ENCODE peak calls at places on chromosomes 11 and 22, in ten cellular contexts. X, B, Q, C, G, S, U, E, Z and T are unnamed samples.
A peak's percentile ranks its signal among the peaks of the same experiment; 100 is the strongest.

GRCh38 chr11:69949327-69949726 is 128.8 kb upstream of the ANO1 start:
- DNase-seq in Z (peak; percentile 91), E (no peak), X (peak; percentile 89), S (no peak), C (no peak), B (no peak), G (peak; percentile 27), U (no peak), Q (no peak), T (peak; percentile 38)

GRCh38 chr11:29913352-29913751 is 103.5 kb downstream of the KCNA4 start:
- DNase-seq in Q (no peak), E (no peak), S (no peak), B (no peak), X (no peak), U (no peak), G (no peak), Z (no peak), C (no peak), T (no peak)

GRCh38 chr11:44559207-44559943 is 6.1 kb upstream of the CD82 start:
- DNase-seq in G (peak; percentile 82), C (no peak), S (no peak), X (no peak), Q (no peak), Z (no peak), E (no peak), U (no peak), B (no peak), T (no peak)

GRCh38 chr11:10322830-10323792 is 18.2 kb downstream of the ADM start:
- DNase-seq in S (no peak), C (peak; percentile 46), E (no peak), B (no peak), U (no peak), G (no peak), Z (peak; percentile 83), X (peak; percentile 86), Q (no peak), T (no peak)

GRCh38 chr11:36719708-36720107 is 121.7 kb upstream of the RAG2 start:
- DNase-seq in E (no peak), Q (no peak), U (no peak), G (no peak), S (no peak), X (no peak), B (no peak), Z (no peak), C (no peak), T (no peak)

GRCh38 chr22:37735054-37735453 is 38.2 kb downstream of the TRIOBP start:
- DNase-seq in E (peak; percentile 74), X (no peak), Q (peak; percentile 67), B (no peak), C (peak; percentile 57), U (no peak), Z (no peak), S (no peak), G (no peak), T (peak; percentile 80)

GRCh38 chr11:27757953-27758352 is 57.7 kb upstream of the BDNF start:
- DNase-seq in G (no peak), Z (peak; percentile 45), U (no peak), C (no peak), S (no peak), E (no peak), Q (no peak), B (no peak), X (peak; percentile 62), T (no peak)

GRCh38 chr11:85685131-85685819 is 720 bp downstream of the CCDC89 start:
- DNase-seq in E (peak; percentile 38), G (peak; percentile 54), Z (no peak), B (no peak), S (no peak), C (peak; percentile 71), X (no peak), U (no peak), Q (peak; percentile 48), T (peak; percentile 65)

GRCh38 chr11:116715383-116715782 is 57.4 kb downstream of the BUD13 start:
- DNase-seq in G (no peak), C (no peak), X (no peak), E (no peak), Q (no peak), B (no peak), Z (no peak), S (no peak), U (no peak), T (no peak)

GRCh38 chr22:25818541-25818940 is 76.6 kb downstream of the MYO18B start:
- DNase-seq in Q (no peak), G (no peak), X (no peak), U (no peak), B (no peak), E (no peak), Z (no peak), C (no peak), S (no peak), T (no peak)

GRCh38 chr11:68331338-68331947 is 19.1 kb downstream of the LRP5 start:
- DNase-seq in C (peak; percentile 36), S (peak; percentile 67), B (no peak), G (no peak), X (no peak), Z (no peak), U (no peak), Q (no peak), E (no peak), T (no peak)

DNA sequence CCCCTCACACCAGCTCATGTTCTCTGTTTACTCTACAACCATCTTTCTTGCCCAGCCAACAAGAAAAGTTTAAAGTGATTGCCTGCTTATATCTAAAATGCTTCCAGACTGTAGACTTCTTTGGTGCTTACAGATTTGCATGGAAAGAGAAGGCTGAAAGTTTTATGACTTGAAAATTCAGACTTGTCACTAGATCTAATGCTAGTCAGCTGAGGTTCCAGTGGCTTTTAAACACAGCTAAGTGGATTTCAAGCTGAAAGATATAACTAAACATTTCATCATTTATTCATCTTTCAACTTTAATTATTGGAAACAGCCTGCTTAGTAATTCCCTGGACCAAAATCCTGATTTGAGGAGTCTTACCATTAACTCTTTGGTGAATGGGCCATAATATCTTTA is 178.4 kb downstream of the NAV2 start:
- DNase-seq in C (no peak), U (no peak), S (no peak), G (no peak), X (no peak), E (no peak), Z (no peak), B (no peak), Q (no peak), T (no peak)
- H3K36me3 ChIP-seq in C (no peaks in the 10 kb centered on the region), U (no peaks in the 10 kb centered on the region), S (no peaks in the 10 kb centered on the region), G (no peaks in the 10 kb centered on the region), X (peaks cover 9% of the 10 kb centered on the region), E (no peaks in the 10 kb centered on the region), Z (no peaks in the 10 kb centered on the region), B (no peaks in the 10 kb centered on the region), Q (peaks cover 12% of the 10 kb centered on the region), T (no peaks in the 10 kb centered on the region)

GRCh38 chr22:49671331-49672012 is 156.2 kb downstream of the BRD1 start:
- DNase-seq in Q (peak; percentile 13), C (no peak), E (no peak), G (no peak), Z (no peak), B (no peak), S (no peak), U (no peak), X (no peak), T (peak; percentile 29)
- H3K27me3 ChIP-seq in Q (peaks cover 36% of the 10 kb centered on the region), C (no peaks in the 10 kb centered on the region), E (no peaks in the 10 kb centered on the region), G (peaks cover 62% of the 10 kb centered on the region), Z (peaks cover 2% of the 10 kb centered on the region), B (peaks cover 57% of the 10 kb centered on the region), S (peaks cover 38% of the 10 kb centered on the region), U (peaks cover 9% of the 10 kb centered on the region), X (peaks cover 19% of the 10 kb centered on the region), T (peaks cover 32% of the 10 kb centered on the region)

DNA sequence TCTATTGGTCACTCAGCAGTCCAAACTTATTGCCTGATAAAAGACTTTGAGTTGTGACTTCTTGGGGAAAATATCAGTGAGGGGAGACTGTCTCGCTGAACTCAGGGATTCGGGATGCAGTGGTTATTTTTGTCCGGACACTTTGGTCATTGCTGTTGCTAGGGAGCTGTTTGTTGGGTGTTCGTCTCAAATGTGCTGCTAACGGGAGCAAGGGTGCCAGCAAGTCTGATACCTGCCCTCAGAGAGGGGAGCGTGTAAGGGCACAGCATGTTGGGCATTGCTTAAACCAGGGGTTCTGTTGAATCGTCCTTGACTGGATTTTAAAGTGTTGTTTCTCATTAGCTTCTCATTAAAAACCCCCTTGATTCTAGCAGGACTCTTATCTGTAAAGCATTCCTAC is 49.2 kb upstream of the SLC25A18 start:
- DNase-seq in S (no peak), E (no peak), B (no peak), Q (no peak), Z (no peak), X (no peak), C (no peak), G (no peak), U (no peak), T (no peak)
- H3K36me3 ChIP-seq in S (no peaks in the 10 kb centered on the region), E (no peaks in the 10 kb centered on the region), B (no peaks in the 10 kb centered on the region), Q (no peaks in the 10 kb centered on the region), Z (no peaks in the 10 kb centered on the region), X (no peaks in the 10 kb centered on the region), C (no peaks in the 10 kb centered on the region), G (no peaks in the 10 kb centered on the region), U (no peaks in the 10 kb centered on the region), T (no peaks in the 10 kb centered on the region)

GRCh38 chr11:115665345-115665901 is 161.2 kb upstream of the CADM1 start:
- DNase-seq in B (no peak), C (no peak), S (no peak), G (no peak), Z (no peak), Q (no peak), E (no peak), U (no peak), X (no peak), T (no peak)

GRCh38 chr11:115663790-115664189 is 159.6 kb upstream of the CADM1 start:
- DNase-seq in C (no peak), S (no peak), Q (no peak), X (no peak), U (no peak), G (no peak), B (no peak), E (no peak), Z (no peak), T (no peak)

GRCh38 chr11:115665958-115666357 is 161.7 kb upstream of the CADM1 start:
- DNase-seq in Z (no peak), U (no peak), G (no peak), X (no peak), Q (no peak), B (no peak), E (no peak), C (no peak), S (no peak), T (no peak)

GRCh38 chr11:115660072-115660805 is 156.0 kb upstream of the CADM1 start:
- DNase-seq in B (no peak), C (no peak), G (no peak), X (no peak), U (no peak), S (no peak), E (no peak), Z (no peak), Q (no peak), T (no peak)

DNA sequence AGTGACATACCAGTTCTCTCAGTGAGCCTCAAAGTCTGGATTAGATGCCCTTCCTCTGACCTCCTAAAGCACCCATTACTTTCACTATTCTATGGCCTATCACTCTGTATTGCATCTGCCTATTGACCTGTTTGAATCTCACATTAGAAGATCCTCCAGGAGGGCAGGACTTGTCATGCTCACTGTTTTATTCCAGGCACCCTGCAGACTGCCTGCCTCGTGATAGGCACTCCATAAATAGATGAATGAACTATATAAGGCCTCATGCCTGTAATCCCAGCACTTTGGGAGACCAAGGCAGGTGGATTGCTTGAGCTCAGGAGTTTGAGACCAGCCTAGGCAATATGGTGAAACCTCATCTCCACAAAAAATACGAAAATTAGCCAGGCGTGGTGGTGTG is 160.1 kb upstream of the CADM1 start:
- DNase-seq in X (no peak), S (no peak), E (no peak), Z (no peak), Q (no peak), B (no peak), U (no peak), C (no peak), G (no peak), T (no peak)
- H3K27me3 ChIP-seq in X (peaks cover 6% of the 10 kb centered on the region), S (peaks cover 23% of the 10 kb centered on the region), E (no peaks in the 10 kb centered on the region), Z (no peaks in the 10 kb centered on the region), Q (peaks cover 28% of the 10 kb centered on the region), B (peaks cover 10% of the 10 kb centered on the region), U (peaks cover 4% of the 10 kb centered on the region), C (no peaks in the 10 kb centered on the region), G (peaks cover 36% of the 10 kb centered on the region), T (peaks cover 17% of the 10 kb centered on the region)